ENCODE peak calls at places on chromosome 12, in ten cellular contexts. Y, P, D, G, H, L, C, B, W and K are unnamed samples. For H3K36me3 and H3K4me1, the result is how much of the 10 kb centered on the place peaks cover.

GRCh38 chr12:63792333-63792732 is 12.6 kb downstream of the RXYLT1 start:
- DNase-seq in Y (no peak), P (no peak), D (no peak), G (no peak), H (no peak), L (no peak), C (no peak), B (no peak), W (no peak), K (no peak)

GRCh38 chr12:121580959-121581680 is at the start of gene KDM2B:
- DNase-seq in Y (no peak), P (no peak), D (no peak), G (no peak), H (peak), L (no peak), C (peak), B (no peak), W (no peak), K (peak)

GRCh38 chr12:52441320-52441911 is 7.2 kb upstream of the KRT75 start:
- DNase-seq in Y (peak), P (no peak), D (peak), G (no peak), H (peak), L (no peak), C (no peak), B (no peak), W (no peak), K (no peak)

GRCh38 chr12:63844391-63845341 is at the start of gene SRGAP1:
- DNase-seq in Y (no peak), P (peak), D (peak), G (peak), H (peak), L (no peak), C (peak), B (peak), W (peak), K (peak)

GRCh38 chr12:6730169-6730568 is 6.3 kb downstream of the COPS7A start:
- DNase-seq in Y (no peak), P (no peak), D (no peak), G (no peak), H (no peak), L (no peak), C (no peak), B (no peak), W (no peak), K (no peak)

GRCh38 chr12:53299101-53299453 is 418 bp upstream of the MYG1 start:
- DNase-seq in Y (peak), P (no peak), D (no peak), G (no peak), H (peak), L (no peak), C (peak), B (no peak), W (no peak), K (no peak)

GRCh38 chr12:84858796-84859195 is 53.8 kb downstream of the SLC6A15 start:
- DNase-seq in Y (no peak), P (no peak), D (no peak), G (no peak), H (no peak), L (no peak), C (no peak), B (no peak), W (no peak), K (no peak)

GRCh38 chr12:126998747-126999285 is 1268.2 kb upstream of the TMEM132C start:
- DNase-seq in Y (no peak), P (no peak), D (no peak), G (no peak), H (no peak), L (no peak), C (no peak), B (no peak), W (no peak), K (no peak)

GRCh38 chr12:55847603-55848329 is 5.0 kb upstream of the MMP19 start:
- DNase-seq in Y (peak), P (peak), D (peak), G (peak), H (no peak), L (no peak), C (peak), B (peak), W (peak), K (peak)

GRCh38 chr12:108308432-108308831 is 30.7 kb downstream of the CMKLR1 start:
- DNase-seq in Y (no peak), P (no peak), D (no peak), G (no peak), H (no peak), L (no peak), C (no peak), B (no peak), W (no peak), K (no peak)

GRCh38 chr12:31214626-31215520 is 111.1 kb downstream of the SINHCAF start:
- DNase-seq in Y (no peak), P (no peak), D (no peak), G (no peak), H (no peak), L (no peak), C (no peak), B (no peak), W (no peak), K (no peak)

GRCh38 chr12:70059373-70059772 is 183.9 kb upstream of the CNOT2 start:
- DNase-seq in Y (no peak), P (no peak), D (no peak), G (no peak), H (no peak), L (no peak), C (no peak), B (no peak), W (no peak), K (no peak)

GRCh38 chr12:120758798-120759590 is 33.4 kb downstream of the ACADS start:
- DNase-seq in Y (no peak), P (no peak), D (no peak), G (no peak), H (no peak), L (peak), C (no peak), B (no peak), W (no peak), K (no peak)

GRCh38 chr12:127306604-127307215 is 960.3 kb upstream of the TMEM132C start:
- DNase-seq in Y (peak), P (no peak), D (no peak), G (no peak), H (no peak), L (no peak), C (no peak), B (no peak), W (no peak), K (no peak)

GRCh38 chr12:96720363-96720705 is 186.7 kb upstream of the NEDD1 start:
- DNase-seq in Y (no peak), P (no peak), D (no peak), G (peak), H (no peak), L (no peak), C (no peak), B (no peak), W (no peak), K (no peak)

GRCh38 chr12:19688489-19688888 is 249.2 kb downstream of the AEBP2 start:
- DNase-seq in Y (no peak), P (no peak), D (no peak), G (no peak), H (no peak), L (no peak), C (no peak), B (no peak), W (no peak), K (no peak)

GRCh38 chr12:123069436-123070266 is 81.2 kb downstream of the PITPNM2 start:
- DNase-seq in Y (no peak), P (no peak), D (no peak), G (no peak), H (no peak), L (no peak), C (no peak), B (no peak), W (no peak), K (no peak)

GRCh38 chr12:53338916-53339315 is 2.8 kb upstream of the SP7 start:
- DNase-seq in Y (no peak), P (no peak), D (no peak), G (no peak), H (no peak), L (no peak), C (no peak), B (no peak), W (no peak), K (no peak)

GRCh38 chr12:8491848-8492530 is 21.3 kb upstream of the CLEC4D start:
- DNase-seq in Y (no peak), P (no peak), D (no peak), G (no peak), H (no peak), L (no peak), C (no peak), B (no peak), W (no peak), K (no peak)

GRCh38 chr12:3680919-3681594 is 71.9 kb downstream of the CRACR2A start:
- DNase-seq in Y (no peak), P (peak), D (no peak), G (peak), H (peak), L (no peak), C (peak), B (no peak), W (peak), K (no peak)

GRCh38 chr12:19196959-19197630 is 67.6 kb downstream of the PLEKHA5 start:
- DNase-seq in Y (no peak), P (no peak), D (no peak), G (no peak), H (no peak), L (no peak), C (no peak), B (no peak), W (no peak), K (no peak)

GRCh38 chr12:7801460-7801859 is 12.3 kb downstream of the NANOG start:
- DNase-seq in Y (no peak), P (no peak), D (no peak), G (no peak), H (no peak), L (no peak), C (no peak), B (no peak), W (no peak), K (no peak)

GRCh38 chr12:48023386-48023785 is 19.1 kb upstream of the COL2A1 start:
- DNase-seq in Y (no peak), P (peak), D (no peak), G (no peak), H (peak), L (no peak), C (no peak), B (peak), W (no peak), K (no peak)

GRCh38 chr12:98656289-98657101 is 11.4 kb downstream of the APAF1 start:
- DNase-seq in Y (peak), P (no peak), D (no peak), G (no peak), H (peak), L (no peak), C (no peak), B (no peak), W (no peak), K (no peak)

GRCh38 chr12:44960423-44960822 is 84.3 kb upstream of the NELL2 start:
- DNase-seq in Y (no peak), P (no peak), D (no peak), G (no peak), H (no peak), L (peak), C (no peak), B (no peak), W (no peak), K (no peak)

GRCh38 chr12:87157791-87158190 is 871.4 kb downstream of the C12orf50 start:
- DNase-seq in Y (peak), P (no peak), D (no peak), G (no peak), H (no peak), L (no peak), C (no peak), B (no peak), W (no peak), K (peak)

GRCh38 chr12:19880076-19880475 is 440.8 kb downstream of the AEBP2 start:
- DNase-seq in Y (no peak), P (no peak), D (no peak), G (no peak), H (no peak), L (no peak), C (no peak), B (no peak), W (no peak), K (no peak)

GRCh38 chr12:14950421-14950820 is 11.0 kb downstream of the ARHGDIB start:
- DNase-seq in Y (no peak), P (no peak), D (no peak), G (no peak), H (no peak), L (no peak), C (no peak), B (no peak), W (no peak), K (no peak)

GRCh38 chr12:53098354-53098981 is 1.0 kb downstream of the IGFBP6 start:
- DNase-seq in Y (peak), P (no peak), D (peak), G (no peak), H (no peak), L (no peak), C (peak), B (peak), W (peak), K (peak)

GRCh38 chr12:97784904-97785303 is 322.3 kb downstream of the RMST start:
- DNase-seq in Y (no peak), P (no peak), D (no peak), G (no peak), H (no peak), L (no peak), C (no peak), B (no peak), W (no peak), K (no peak)

GRCh38 chr12:11771356-11771755 is 121.9 kb downstream of the ETV6 start:
- DNase-seq in Y (no peak), P (no peak), D (no peak), G (no peak), H (no peak), L (no peak), C (no peak), B (no peak), W (no peak), K (no peak)

GRCh38 chr12:106251636-106252035 is 3.8 kb upstream of the CKAP4 start:
- DNase-seq in Y (no peak), P (no peak), D (peak), G (no peak), H (no peak), L (no peak), C (no peak), B (no peak), W (no peak), K (no peak)

GRCh38 chr12:81617915-81618314 is 141.2 kb downstream of the PPFIA2 start:
- DNase-seq in Y (no peak), P (no peak), D (no peak), G (no peak), H (no peak), L (no peak), C (no peak), B (no peak), W (no peak), K (no peak)

GRCh38 chr12:65232490-65233077 is 45.9 kb upstream of the MSRB3 start:
- DNase-seq in Y (no peak), P (no peak), D (no peak), G (no peak), H (peak), L (no peak), C (no peak), B (no peak), W (no peak), K (no peak)

GRCh38 chr12:68743416-68743815 is 2.6 kb upstream of the SLC35E3 start:
- DNase-seq in Y (no peak), P (no peak), D (no peak), G (no peak), H (no peak), L (no peak), C (no peak), B (no peak), W (no peak), K (no peak)

GRCh38 chr12:68749443-68749842 is 3.5 kb downstream of the SLC35E3 start:
- DNase-seq in Y (no peak), P (no peak), D (no peak), G (no peak), H (no peak), L (no peak), C (no peak), B (no peak), W (no peak), K (no peak)

GRCh38 chr12:68745376-68745903 is 536 bp upstream of the SLC35E3 start:
- DNase-seq in Y (no peak), P (no peak), D (no peak), G (no peak), H (no peak), L (no peak), C (no peak), B (no peak), W (no peak), K (no peak)

GRCh38 chr12:68746572-68747180 is 700 bp downstream of the SLC35E3 start:
- DNase-seq in Y (peak), P (peak), D (peak), G (peak), H (peak), L (peak), C (peak), B (peak), W (peak), K (peak)

GRCh38 chr12:68745904-68746571 is at the start of gene SLC35E3:
- DNase-seq in Y (peak), P (peak), D (peak), G (peak), H (peak), L (peak), C (peak), B (peak), W (peak), K (peak)
- H3K36me3 ChIP-seq in Y (under half), P (under half), D (under half), G (under half), H (under half), L (half or more), C (under half), B (under half), W (under half), K (under half)

DNA sequence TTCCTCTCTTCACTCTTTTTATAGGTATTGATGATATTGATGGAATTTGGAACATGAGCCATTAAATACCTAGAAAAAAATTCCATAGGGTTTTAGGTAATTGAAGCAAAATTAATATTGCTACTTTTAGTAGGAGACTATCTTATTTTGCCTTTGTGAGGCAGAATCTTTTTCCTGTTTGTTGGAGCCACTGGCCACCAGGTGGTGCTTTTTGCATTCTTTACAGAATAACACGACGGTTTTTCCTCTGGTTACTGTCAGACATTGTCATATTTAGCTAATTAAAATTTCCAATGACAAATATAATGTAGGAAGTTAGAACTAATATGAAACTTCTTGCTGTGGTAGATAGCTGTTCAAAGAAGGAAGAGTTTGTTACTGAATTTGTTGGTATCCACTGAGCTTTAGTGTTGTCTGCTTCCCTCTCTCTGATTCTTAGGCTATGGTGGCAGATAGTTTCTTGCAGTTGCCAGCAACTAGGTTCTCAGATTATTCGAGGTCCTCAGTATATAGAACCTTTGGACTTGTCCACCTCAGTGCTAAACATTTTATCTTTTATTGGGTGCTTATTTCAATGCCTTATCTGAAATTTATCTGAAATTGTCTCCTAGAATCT is 25.7 kb downstream of the RAB21 start:
- DNase-seq in Y (no peak), P (no peak), D (no peak), G (no peak), H (peak), L (no peak), C (peak), B (no peak), W (no peak), K (no peak)
- H3K4me1 ChIP-seq in Y (under half), P (under half), D (under half), G (under half), H (under half), L (under half), C (under half), B (under half), W (under half), K (under half)

DNA sequence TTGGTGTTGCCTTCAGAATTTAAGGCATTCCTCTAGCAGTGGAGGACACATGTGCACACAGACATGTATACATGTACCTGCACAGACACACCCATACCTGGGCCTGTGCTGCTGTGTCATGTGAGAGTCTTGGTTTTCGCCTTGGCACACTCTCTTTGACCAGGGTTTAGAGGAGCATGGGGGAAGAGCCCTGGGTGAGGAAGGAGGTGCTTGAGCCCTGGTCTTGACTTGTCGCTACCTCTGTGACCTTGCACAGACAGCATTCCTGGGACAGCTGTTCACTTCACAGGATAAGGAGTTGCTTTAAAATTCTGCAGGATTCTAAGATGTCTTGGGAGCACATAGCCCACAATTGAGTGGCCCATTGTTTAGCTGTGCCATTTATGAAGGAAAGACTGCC is 94.7 kb downstream of the DDX51 start:
- DNase-seq in Y (no peak), P (no peak), D (no peak), G (no peak), H (no peak), L (no peak), C (no peak), B (no peak), W (no peak), K (no peak)
- H3K36me3 ChIP-seq in Y (under half), P (under half), D (half or more), G (under half), H (under half), L (half or more), C (under half), B (under half), W (under half), K (half or more)

GRCh38 chr12:103671367-103671766 is 84.3 kb downstream of the STAB2 start:
- DNase-seq in Y (no peak), P (no peak), D (no peak), G (no peak), H (no peak), L (no peak), C (no peak), B (no peak), W (no peak), K (no peak)
- H3K4me1 ChIP-seq in Y (under half), P (under half), D (under half), G (under half), H (under half), L (under half), C (under half), B (under half), W (under half), K (under half)

GRCh38 chr12:111781085-111781658 is 14.4 kb downstream of the ALDH2 start:
- DNase-seq in Y (no peak), P (no peak), D (no peak), G (no peak), H (peak), L (no peak), C (no peak), B (no peak), W (no peak), K (no peak)

GRCh38 chr12:111777345-111778045 is 10.8 kb downstream of the ALDH2 start:
- DNase-seq in Y (no peak), P (peak), D (no peak), G (peak), H (peak), L (no peak), C (no peak), B (no peak), W (no peak), K (peak)

GRCh38 chr12:111783046-111783445 is 16.3 kb downstream of the ALDH2 start:
- DNase-seq in Y (no peak), P (no peak), D (no peak), G (no peak), H (no peak), L (no peak), C (no peak), B (no peak), W (no peak), K (no peak)

GRCh38 chr12:111780615-111781014 is 13.9 kb downstream of the ALDH2 start:
- DNase-seq in Y (peak), P (no peak), D (no peak), G (no peak), H (peak), L (no peak), C (no peak), B (no peak), W (no peak), K (no peak)

GRCh38 chr12:111780166-111780565 is 13.4 kb downstream of the ALDH2 start:
- DNase-seq in Y (no peak), P (no peak), D (no peak), G (no peak), H (peak), L (no peak), C (no peak), B (no peak), W (no peak), K (no peak)
- H3K36me3 ChIP-seq in Y (under half), P (under half), D (half or more), G (under half), H (under half), L (half or more), C (under half), B (under half), W (under half), K (under half)

DNA sequence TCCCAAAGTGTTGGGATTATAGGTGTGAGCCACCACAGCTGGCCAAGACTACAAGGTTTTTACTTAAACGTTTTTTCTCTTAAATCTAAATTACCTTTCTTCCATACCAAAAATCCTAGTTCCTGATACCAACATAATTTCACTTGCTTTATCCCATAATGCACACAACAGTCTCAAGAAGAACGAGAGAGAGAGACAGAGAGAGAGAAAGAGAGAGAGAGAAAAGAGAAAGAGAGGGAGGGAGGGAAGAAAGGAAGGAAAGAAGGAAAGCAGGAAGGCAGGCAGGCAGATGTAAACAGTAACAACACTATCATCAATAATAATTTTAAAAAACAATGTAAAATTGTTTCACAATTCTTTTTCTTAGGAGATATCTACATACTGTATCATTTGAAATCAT is 118.4 kb downstream of the BTG1 start:
- DNase-seq in Y (no peak), P (no peak), D (no peak), G (no peak), H (no peak), L (no peak), C (no peak), B (no peak), W (no peak), K (no peak)
- H3K4me1 ChIP-seq in Y (under half), P (under half), D (under half), G (under half), H (under half), L (under half), C (under half), B (under half), W (under half), K (under half)